ENCODE peak calls at places on chromosome 22, in four cellular contexts. M is tibial artery, W is stomach, L is heart left ventricle. Q is an unnamed sample.

GRCh38 chr22:39282642-39283311 is 36.6 kb downstream of the RPL3 start:
- DNase-seq in W (no peak), L (peak), M (no peak), Q (no peak)

GRCh38 chr22:22397292-22397870 is 111.2 kb downstream of the ZNF280B start:
- DNase-seq in M (peak), W (no peak), L (no peak), Q (no peak)

GRCh38 chr22:20523118-20523983 is 15.9 kb downstream of the MED15 start:
- DNase-seq in W (no peak), L (no peak), M (no peak), Q (no peak)

GRCh38 chr22:20247010-20247505 is 21.1 kb downstream of the RTN4R start:
- DNase-seq in L (peak), W (no peak), M (no peak), Q (peak)

GRCh38 chr22:43510226-43511070 is 98.6 kb downstream of the MPPED1 start:
- DNase-seq in L (no peak), W (no peak), M (no peak), Q (no peak)

GRCh38 chr22:43990044-43990443 is 34.1 kb upstream of the PARVB start:
- DNase-seq in W (no peak), M (no peak), L (no peak), Q (no peak)

GRCh38 chr22:38947321-38948112 is 9.9 kb upstream of the APOBEC3A start:
- DNase-seq in W (no peak), L (no peak), M (no peak), Q (no peak)

GRCh38 chr22:21937041-21937820 is 15.4 kb downstream of the PPM1F start:
- DNase-seq in M (peak), W (peak), L (peak), Q (no peak)

GRCh38 chr22:33139937-33140336 is 81.8 kb upstream of the SYN3 start:
- DNase-seq in W (no peak), M (no peak), L (no peak), Q (no peak)

GRCh38 chr22:35314161-35314942 is 14.7 kb downstream of the TOM1 start:
- DNase-seq in M (no peak), W (no peak), L (no peak), Q (no peak)

GRCh38 chr22:20578192-20578591 is 70.8 kb downstream of the MED15 start:
- DNase-seq in M (no peak), W (peak), L (no peak), Q (no peak)

GRCh38 chr22:19667872-19668740 is 46.2 kb upstream of the SEPTIN5 start:
- DNase-seq in M (no peak), L (no peak), W (no peak), Q (no peak)

GRCh38 chr22:49547751-49548239 is 279.9 kb downstream of the BRD1 start:
- DNase-seq in L (no peak), W (no peak), M (peak), Q (no peak)

GRCh38 chr22:20080776-20081654 is 974 bp downstream of the DGCR8 start:
- DNase-seq in W (no peak), L (no peak), M (no peak), Q (no peak)

GRCh38 chr22:22576244-22576988 is 17.4 kb upstream of the PRAME start:
- DNase-seq in L (peak), W (peak), M (no peak), Q (no peak)

GRCh38 chr22:27105142-27106025 is 448.0 kb downstream of the MIAT start:
- DNase-seq in L (peak), W (peak), M (peak), Q (peak)

GRCh38 chr22:35218079-35218478 is 39.2 kb upstream of the HMGXB4 start:
- DNase-seq in W (no peak), M (no peak), L (no peak), Q (no peak)

GRCh38 chr22:49322231-49322630 is 505.4 kb downstream of the BRD1 start:
- DNase-seq in W (peak), L (no peak), M (no peak), Q (no peak)

GRCh38 chr22:26536056-26536761 is 23.9 kb upstream of the TFIP11 start:
- DNase-seq in W (no peak), L (no peak), M (no peak), Q (no peak)

GRCh38 chr22:22818861-22819855 is 68.5 kb upstream of the IGLL5 start:
- DNase-seq in W (no peak), L (no peak), M (no peak), Q (no peak)

GRCh38 chr22:43109921-43110443 is 568 bp upstream of the BIK start:
- DNase-seq in W (no peak), L (no peak), M (no peak), Q (no peak)

GRCh38 chr22:29813563-29813962 is 24.5 kb downstream of the ASCC2 start:
- DNase-seq in M (no peak), L (no peak), W (no peak), Q (no peak)
- TF ChIP-seq CTCF in M (no peak), L (no peak), W (no peak), Q (no peak)

DNA sequence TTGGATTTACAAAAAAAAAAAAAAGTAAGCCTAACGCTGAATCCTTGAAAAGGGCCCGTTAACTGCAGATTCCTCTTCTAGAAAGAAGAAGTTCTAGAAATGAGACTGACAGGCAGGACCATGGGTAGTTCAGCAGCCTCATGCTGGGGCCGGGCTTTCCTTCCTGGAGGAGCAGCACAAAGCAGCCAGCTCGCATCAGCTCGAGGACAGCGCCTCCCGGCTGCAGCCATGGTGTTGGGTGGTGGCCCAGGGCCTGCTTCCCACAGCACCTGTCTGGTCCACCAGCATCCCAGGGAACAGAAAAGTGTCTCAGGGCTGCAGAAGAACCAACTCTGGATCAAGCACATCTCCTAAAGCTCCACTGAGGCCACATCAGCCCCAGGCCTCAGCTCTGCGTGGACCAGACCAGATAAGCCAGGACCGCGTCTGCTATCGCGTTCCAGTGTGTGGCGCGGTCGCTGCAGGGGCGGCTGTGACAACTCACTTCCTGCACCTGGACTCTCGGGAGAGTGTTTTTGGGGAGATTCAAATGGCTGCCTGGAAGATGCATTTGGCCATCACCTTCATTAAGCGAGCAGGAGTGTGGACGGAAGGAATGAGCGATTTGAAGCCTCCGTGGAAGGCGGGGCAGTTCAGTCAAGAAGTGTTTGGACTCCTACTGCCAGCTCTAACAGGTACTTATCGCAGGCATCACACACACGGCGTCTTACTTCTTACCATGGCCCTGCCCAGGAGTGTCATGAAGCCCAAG is 53.5 kb downstream of the MYH9 start:
- DNase-seq in W (no peak), L (peak), M (no peak), Q (no peak)
- H3K4me3 ChIP-seq in W (no peak), L (peak), M (no peak), Q (no peak)

GRCh38 chr22:37591823-37592404 is 12.0 kb upstream of the LGALS2 start:
- DNase-seq in L (no peak), W (no peak), M (no peak), Q (no peak)

GRCh38 chr22:37589607-37590006 is 9.7 kb upstream of the LGALS2 start:
- DNase-seq in W (no peak), M (no peak), L (no peak), Q (no peak)

GRCh38 chr22:37599161-37599560 is 9.5 kb upstream of the GGA1 start:
- DNase-seq in L (no peak), M (peak), W (no peak), Q (no peak)

GRCh38 chr22:37588540-37589215 is 8.8 kb upstream of the LGALS2 start:
- DNase-seq in W (no peak), M (no peak), L (no peak), Q (no peak)

DNA sequence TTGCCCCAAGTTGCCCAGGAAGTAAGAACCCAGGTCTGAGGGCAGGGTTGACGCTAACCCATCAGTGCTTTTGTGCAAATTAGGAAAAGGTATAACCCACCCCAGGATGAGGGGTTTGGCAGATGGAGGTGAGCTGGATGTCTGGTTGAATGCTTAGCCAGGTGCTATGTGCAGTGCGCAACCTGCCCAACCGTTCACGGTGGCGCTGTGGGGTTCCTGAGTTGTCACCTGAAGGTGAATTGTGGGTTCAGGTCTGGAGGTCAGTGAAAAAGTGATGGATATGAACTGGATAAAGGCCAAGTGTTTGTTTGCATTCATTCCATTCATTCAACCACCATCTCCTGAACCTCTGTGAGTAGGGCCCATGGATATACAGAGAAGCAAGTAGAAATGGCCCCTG is 14.3 kb upstream of the LGALS2 start:
- DNase-seq in M (no peak), W (no peak), L (no peak), Q (no peak)
- TF ChIP-seq CTCF in M (no peak), W (no peak), L (no peak), Q (no peak)

GRCh38 chr22:24791362-24791761 is 14.6 kb upstream of the SGSM1 start:
- DNase-seq in L (no peak), M (no peak), W (no peak), Q (no peak)

GRCh38 chr22:24801906-24802504 is 4.0 kb upstream of the SGSM1 start:
- DNase-seq in W (no peak), M (no peak), L (no peak), Q (no peak)

GRCh38 chr22:24796860-24797259 is 9.2 kb upstream of the SGSM1 start:
- DNase-seq in L (no peak), M (no peak), W (no peak), Q (no peak)

GRCh38 chr22:24796056-24796455 is 10.0 kb upstream of the SGSM1 start:
- DNase-seq in W (no peak), M (no peak), L (no peak), Q (no peak)
- H3K4me3 ChIP-seq in W (no peak), M (no peak), L (no peak), Q (no peak)

GRCh38 chr22:45893516-45893915 is 83.4 kb downstream of the WNT7B start:
- DNase-seq in L (no peak), M (no peak), W (no peak), Q (peak)

GRCh38 chr22:45896961-45897538 is 79.9 kb downstream of the WNT7B start:
- DNase-seq in L (no peak), W (no peak), M (no peak), Q (no peak)

GRCh38 chr22:45895436-45896152 is 81.4 kb downstream of the WNT7B start:
- DNase-seq in L (no peak), W (no peak), M (no peak), Q (no peak)

GRCh38 chr22:45896153-45896951 is 80.6 kb downstream of the WNT7B start:
- DNase-seq in M (no peak), L (no peak), W (no peak), Q (no peak)

DNA sequence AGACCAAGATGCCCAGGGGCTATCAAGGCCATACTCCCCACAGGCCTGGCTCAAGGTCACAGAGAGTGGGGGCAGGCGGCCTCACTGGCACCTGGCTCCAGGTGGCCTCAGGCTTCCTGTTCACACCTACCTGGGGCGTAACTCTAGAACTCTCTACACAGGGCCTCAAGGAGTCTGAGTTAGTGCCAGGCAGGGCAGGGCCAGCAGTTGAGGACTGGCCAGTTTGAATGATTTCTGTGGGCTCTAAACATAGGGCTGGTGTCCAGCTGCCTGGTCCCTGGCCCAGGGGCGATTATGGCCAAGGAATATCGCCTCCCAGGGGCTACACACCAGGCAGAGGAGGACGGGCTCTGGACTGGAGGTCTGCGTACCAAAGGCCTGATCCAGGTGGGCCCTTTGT is 79.2 kb downstream of the WNT7B start:
- DNase-seq in M (no peak), L (no peak), W (no peak), Q (no peak)
- TF ChIP-seq CTCF in M (no peak), L (no peak), W (no peak), Q (no peak)

GRCh38 chr22:17795143-17795542 is 20.9 kb upstream of the BID start:
- DNase-seq in W (no peak), M (no peak), L (no peak), Q (no peak)
- H3K4me3 ChIP-seq in W (no peak), M (no peak), L (no peak), Q (no peak)

GRCh38 chr22:30889996-30890480 is 78.5 kb downstream of the MORC2 start:
- DNase-seq in L (peak), M (no peak), W (no peak), Q (no peak)
- TF ChIP-seq CTCF in L (no peak), M (no peak), W (no peak), Q (no peak)

GRCh38 chr22:45323695-45324094 is 14.0 kb downstream of the FAM118A start:
- DNase-seq in W (no peak), L (no peak), M (no peak), Q (no peak)
- H3K4me3 ChIP-seq in W (no peak), L (no peak), M (no peak), Q (no peak)

GRCh38 chr22:47247609-47248240 is 485.3 kb downstream of the TBC1D22A start:
- DNase-seq in M (no peak), L (no peak), W (no peak), Q (no peak)
- TF ChIP-seq CTCF in M (no peak), L (no peak), W (no peak), Q (no peak)